ENCODE peak calls at places on chromosomes 16 and 17, in six cellular contexts. C is heart left ventricle; J is cardiac muscle cell; L is CD8-positive, alpha-beta T cell; T is effector memory CD4-positive, alpha-beta T cell; B is fibroblast of lung. S is an unnamed sample. For H3K36me3, the result is how much of the 10 kb centered on the place peaks cover.

GRCh38 chr16:78684040-78684611 is 584.7 kb downstream of the WWOX start:
- DNase-seq in C (peak), J (peak), L (no peak), T (no peak), B (peak), S (no peak)

GRCh38 chr17:31582151-31582907 is 190.9 kb downstream of the RAB11FIP4 start:
- DNase-seq in C (peak), J (peak), L (no peak), T (no peak), B (peak), S (no peak)

GRCh38 chr17:42796066-42796758 is 2.3 kb downstream of the COA3 start:
- DNase-seq in C (no peak), J (no peak), L (no peak), T (no peak), B (no peak), S (no peak)

GRCh38 chr16:3514621-3515020 is 13.8 kb downstream of the CLUAP1 start:
- DNase-seq in C (no peak), J (peak), L (no peak), T (no peak), B (peak), S (no peak)

GRCh38 chr17:82223517-82223916 is 5.3 kb upstream of the SLC16A3 start:
- DNase-seq in C (no peak), J (no peak), L (no peak), T (no peak), B (no peak), S (no peak)

GRCh38 chr17:76540381-76541300 is 797 bp downstream of the PRCD start:
- DNase-seq in C (peak), J (peak), L (no peak), T (no peak), B (peak), S (no peak)

GRCh38 chr16:50509521-50510341 is 38.5 kb upstream of the NKD1 start:
- DNase-seq in C (no peak), J (peak), L (peak), T (no peak), B (no peak), S (no peak)

GRCh38 chr16:51569204-51569911 is 418.3 kb upstream of the SALL1 start:
- DNase-seq in C (no peak), J (peak), L (no peak), T (no peak), B (peak), S (no peak)

GRCh38 chr17:54620380-54620978 is 280.2 kb upstream of the TOM1L1 start:
- DNase-seq in C (no peak), J (no peak), L (no peak), T (no peak), B (no peak), S (no peak)

GRCh38 chr16:54935411-54936085 is 4.9 kb downstream of the IRX5 start:
- DNase-seq in C (no peak), J (peak), L (no peak), T (no peak), B (peak), S (no peak)

GRCh38 chr16:79776243-79776884 is 175.8 kb upstream of the MAF start:
- DNase-seq in C (peak), J (peak), L (no peak), T (no peak), B (peak), S (no peak)

GRCh38 chr17:42985225-42985624 is 4.9 kb downstream of the RUNDC1 start:
- DNase-seq in C (no peak), J (no peak), L (no peak), T (no peak), B (no peak), S (no peak)

GRCh38 chr16:11136600-11136999 is 119.4 kb downstream of the SOCS1 start:
- DNase-seq in C (peak), J (peak), L (no peak), T (no peak), B (peak), S (no peak)

GRCh38 chr17:29241015-29241963 is 5.4 kb upstream of the CRYBA1 start:
- DNase-seq in C (no peak), J (peak), L (no peak), T (no peak), B (peak), S (no peak)

GRCh38 chr17:45848868-45849535 is 4.3 kb downstream of the SPPL2C start:
- DNase-seq in C (no peak), J (no peak), L (no peak), T (no peak), B (no peak), S (no peak)

GRCh38 chr17:17567631-17568030 is 23.9 kb downstream of the PEMT start:
- DNase-seq in C (peak), J (peak), L (no peak), T (no peak), B (peak), S (no peak)

GRCh38 chr17:3894927-3895343 is 2.1 kb upstream of the CAMKK1 start:
- DNase-seq in C (peak), J (peak), L (no peak), T (no peak), B (peak), S (no peak)

GRCh38 chr17:15112881-15113617 is 152.1 kb downstream of the PMP22 start:
- DNase-seq in C (no peak), J (no peak), L (no peak), T (no peak), B (no peak), S (no peak)

GRCh38 chr16:89489040-89489721 is 1.2 kb downstream of the ANKRD11 start:
- DNase-seq in C (peak), J (peak), L (peak), T (peak), B (peak), S (peak)

GRCh38 chr17:13931752-13932477 is 137.4 kb upstream of the COX10 start:
- DNase-seq in C (peak), J (peak), L (no peak), T (no peak), B (peak), S (peak)

GRCh38 chr16:85061566-85061965 is 34.0 kb downstream of the KIAA0513 start:
- DNase-seq in C (peak), J (no peak), L (no peak), T (no peak), B (no peak), S (no peak)

GRCh38 chr17:29107933-29108805 is 65.2 kb downstream of the PIPOX start:
- DNase-seq in C (peak), J (no peak), L (no peak), T (no peak), B (peak), S (no peak)

GRCh38 chr17:72726936-72727335 is 365.6 kb downstream of the SLC39A11 start:
- DNase-seq in C (no peak), J (no peak), L (peak), T (no peak), B (peak), S (no peak)

GRCh38 chr16:15765880-15766279 is 90.9 kb downstream of the MYH11 start:
- DNase-seq in C (peak), J (peak), L (no peak), T (no peak), B (no peak), S (no peak)

GRCh38 chr17:28169621-28170349 is 127.3 kb downstream of the NLK start:
- DNase-seq in C (no peak), J (no peak), L (no peak), T (no peak), B (no peak), S (no peak)

GRCh38 chr17:10349403-10349802 is 23.4 kb downstream of the MYH13 start:
- DNase-seq in C (no peak), J (peak), L (no peak), T (no peak), B (no peak), S (no peak)

GRCh38 chr16:72946063-72946462 is 101.9 kb downstream of the ZFHX3 start:
- DNase-seq in C (no peak), J (no peak), L (no peak), T (no peak), B (no peak), S (no peak)

GRCh38 chr17:45226620-45227019 is 4.9 kb downstream of the FMNL1 start:
- DNase-seq in C (no peak), J (no peak), L (no peak), T (no peak), B (no peak), S (no peak)

GRCh38 chr17:80322864-80323263 is 62.2 kb downstream of the RNF213 start:
- DNase-seq in C (no peak), J (no peak), L (no peak), T (no peak), B (no peak), S (no peak)

GRCh38 chr17:30239089-30239462 is 3.6 kb upstream of the SLC6A4 start:
- DNase-seq in C (no peak), J (no peak), L (no peak), T (no peak), B (no peak), S (no peak)

GRCh38 chr17:351875-352420 is 659 bp downstream of the RPH3AL start:
- DNase-seq in C (no peak), J (no peak), L (no peak), T (no peak), B (no peak), S (no peak)

GRCh38 chr17:40956401-40957254 is 10.1 kb downstream of the KRT39 start:
- DNase-seq in C (no peak), J (peak), L (no peak), T (no peak), B (peak), S (no peak)

GRCh38 chr17:43660816-43661493 is 767 bp downstream of the MEOX1 start:
- DNase-seq in C (no peak), J (no peak), L (peak), T (no peak), B (no peak), S (no peak)

GRCh38 chr16:66399930-66400329 is 27.2 kb upstream of the BEAN1 start:
- DNase-seq in C (peak), J (peak), L (no peak), T (no peak), B (no peak), S (no peak)

GRCh38 chr17:79950306-79950705 is 85.4 kb downstream of the TBC1D16 start:
- DNase-seq in C (no peak), J (no peak), L (no peak), T (no peak), B (no peak), S (no peak)

GRCh38 chr16:77302249-77302648 is 103.0 kb downstream of the SYCE1L start:
- DNase-seq in C (no peak), J (no peak), L (no peak), T (no peak), B (no peak), S (no peak)

GRCh38 chr16:19415918-19416317 is 1.8 kb upstream of the TMC5 start:
- DNase-seq in C (no peak), J (no peak), L (no peak), T (no peak), B (no peak), S (no peak)

DNA sequence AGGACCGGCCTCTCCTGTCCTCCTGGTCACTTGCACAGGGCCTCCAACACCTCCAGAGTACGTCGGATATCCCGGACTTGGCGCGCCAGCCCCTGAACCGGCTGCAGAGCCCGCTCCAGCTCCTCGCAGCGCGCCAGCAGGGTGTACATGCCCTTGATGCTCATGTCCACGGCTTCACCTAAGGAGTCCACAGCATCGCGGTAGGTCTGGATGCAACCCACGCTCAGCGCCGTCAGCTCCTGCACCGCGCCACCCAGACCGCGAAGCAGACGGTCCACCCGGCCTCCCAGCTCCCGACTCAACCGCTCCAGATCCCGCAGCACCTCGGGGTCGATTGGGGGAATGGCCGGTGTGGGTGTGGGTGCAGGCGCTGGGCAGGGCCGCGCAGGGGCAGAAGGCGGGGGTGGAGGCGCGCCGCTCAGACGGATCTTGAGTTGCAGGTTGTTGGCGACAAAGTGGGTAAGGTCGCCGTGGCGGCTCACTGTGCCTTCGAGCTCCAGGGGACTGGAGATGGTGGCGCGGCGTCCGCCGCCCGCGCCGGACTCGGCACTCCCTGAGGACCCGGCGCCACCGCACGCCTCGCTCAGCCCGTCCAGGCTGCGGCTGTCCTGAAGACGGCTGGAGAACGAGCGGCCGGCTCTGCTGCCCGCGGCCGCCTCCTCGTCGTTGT is 804 bp downstream of the BORCS6 start:
- DNase-seq in C (peak), J (no peak), L (peak), T (no peak), B (peak), S (no peak)
- H3K27ac ChIP-seq in C (peak), J (no peak), L (peak), T (peak), B (peak), S (peak)

DNA sequence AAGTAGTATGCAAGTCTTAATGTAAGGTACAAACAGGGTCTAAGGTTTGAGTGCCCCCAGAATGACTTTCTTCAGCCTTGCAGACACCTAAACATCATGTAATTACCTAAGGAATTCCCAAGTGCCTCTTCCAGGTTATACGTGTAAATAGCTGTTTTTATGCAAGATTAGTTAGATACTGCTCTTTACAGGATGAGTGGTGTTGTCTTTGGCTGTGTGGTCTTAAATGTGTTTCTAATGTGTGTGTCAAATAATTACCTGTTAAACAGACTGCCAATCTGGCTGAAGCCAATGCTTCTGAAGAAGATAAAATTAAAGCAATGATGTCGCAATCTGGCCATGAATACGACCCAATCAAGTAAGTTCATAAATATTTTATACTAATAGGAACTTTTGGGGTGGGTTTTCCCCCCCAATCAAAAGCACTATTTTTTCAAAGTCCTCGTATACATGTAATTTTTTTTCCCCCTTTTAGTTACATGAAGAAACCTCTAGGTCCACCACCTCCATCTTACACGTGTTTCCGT is 16.0 kb downstream of the RBBP6 start:
- DNase-seq in C (no peak), J (no peak), L (no peak), T (no peak), B (no peak), S (no peak)
- H3K36me3 ChIP-seq in C (half or more), J (under half), L (under half), T (half or more), B (under half), S (under half)

GRCh38 chr17:63423963-63424362 is 22.1 kb downstream of the CYB561 start:
- DNase-seq in C (no peak), J (no peak), L (no peak), T (no peak), B (no peak), S (no peak)
- H3K27ac ChIP-seq in C (no peak), J (no peak), L (no peak), T (no peak), B (no peak), S (no peak)

DNA sequence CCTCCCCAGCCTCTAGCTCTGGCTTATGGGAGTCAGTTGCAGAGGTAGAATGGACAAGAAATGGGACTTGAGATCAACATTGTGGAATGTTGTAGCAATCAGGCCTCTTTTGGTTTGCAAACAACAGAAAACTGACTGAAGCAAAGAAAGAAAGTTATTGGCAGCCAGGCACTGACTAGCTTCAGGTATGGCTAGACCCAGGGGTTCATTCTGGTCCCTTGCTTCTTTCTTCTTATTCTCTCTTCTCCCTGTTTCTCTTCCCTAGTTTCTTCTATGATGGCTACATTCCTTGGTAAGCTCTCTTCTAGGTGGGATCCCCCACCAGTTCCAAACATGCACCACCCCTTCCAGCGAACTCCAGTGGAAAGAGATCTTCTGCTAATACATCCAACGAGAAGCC is 154.3 kb downstream of the CPPED1 start:
- DNase-seq in C (no peak), J (no peak), L (no peak), T (no peak), B (no peak), S (no peak)
- H3K36me3 ChIP-seq in C (under half), J (under half), L (under half), T (under half), B (under half), S (under half)

GRCh38 chr17:48241131-48241591 is 133.6 kb downstream of the SNX11 start:
- DNase-seq in C (peak), J (peak), L (no peak), T (no peak), B (peak), S (no peak)
- H3K27ac ChIP-seq in C (peak), J (no peak), L (no peak), T (no peak), B (peak), S (no peak)